ENCODE peak calls at places on chromosomes 6 and 20, in ten cellular contexts. B is NCI-H1436; X is activated CD4-positive, alpha-beta T cell treated with anti-CD3 and anti-CD28 coated beads for 1 hour; T is NB4; S is D341Med; Q is ureter; N is colonic mucosa; F is HTR-8/SVneo; W is HS-5; I is HCEC 1CT. R is an unnamed sample.

GRCh38 chr6:93142382-93142781 is 277.0 kb downstream of the EPHA7 start:
- DNase-seq in X (no peak), S (no peak), B (no peak), F (no peak), I (no peak), N (no peak), T (no peak), W (no peak), Q (no peak), R (no peak)

GRCh38 chr6:157241411-157241979 is 81.8 kb downstream of the TMEM242 start:
- DNase-seq in T (no peak), W (no peak), X (no peak), B (peak; percentile 23), I (no peak), S (no peak), F (no peak), Q (no peak), N (peak; percentile 71), R (no peak)

GRCh38 chr6:146578054-146578453 is 20.7 kb upstream of the ADGB start:
- DNase-seq in N (no peak), X (no peak), B (no peak), I (peak; percentile 46), F (no peak), Q (no peak), W (peak; percentile 45), T (no peak), S (no peak), R (no peak)

GRCh38 chr6:7218586-7218985 is 94.4 kb downstream of the SSR1 start:
- DNase-seq in Q (no peak), S (no peak), B (no peak), W (no peak), X (no peak), T (no peak), F (no peak), N (no peak), I (peak; percentile 26), R (no peak)

GRCh38 chr6:15023448-15023847 is 222.4 kb upstream of the JARID2 start:
- DNase-seq in I (no peak), Q (no peak), N (no peak), X (no peak), W (no peak), T (peak; percentile 18), B (no peak), F (no peak), S (no peak), R (no peak)

GRCh38 chr20:16115891-16116577 is 457.2 kb downstream of the KIF16B start:
- DNase-seq in T (no peak), N (no peak), B (no peak), S (peak; percentile 40), W (no peak), I (no peak), Q (no peak), X (no peak), F (no peak), R (no peak)

GRCh38 chr20:60215786-60216730 is 257.8 kb downstream of the CDH26 start:
- DNase-seq in S (no peak), T (no peak), F (no peak), N (no peak), Q (no peak), B (no peak), W (no peak), I (no peak), X (no peak), R (no peak)

GRCh38 chr6:126657556-126658129 is 317.7 kb downstream of the CENPW start:
- DNase-seq in Q (no peak), S (peak; percentile 45), W (no peak), I (peak; percentile 59), T (peak; percentile 25), F (no peak), N (peak; percentile 36), X (no peak), B (no peak), R (no peak)

GRCh38 chr6:138296786-138297185 is 78.5 kb upstream of the PBOV1 start:
- DNase-seq in B (no peak), X (no peak), S (no peak), F (no peak), N (no peak), W (no peak), Q (no peak), T (no peak), I (no peak), R (no peak)

GRCh38 chr6:71197267-71197666 is 91.3 kb upstream of the OGFRL1 start:
- DNase-seq in W (peak; percentile 64), S (no peak), N (no peak), T (no peak), B (no peak), X (no peak), F (peak; percentile 51), I (peak; percentile 83), Q (no peak), R (no peak)

GRCh38 chr6:125789576-125790402 is 971 bp upstream of the NCOA7 start:
- DNase-seq in B (peak; percentile 63), I (peak; percentile 7), X (no peak), S (peak; percentile 57), N (peak; percentile 59), W (no peak), F (no peak), T (peak; percentile 62), Q (peak; percentile 64), R (no peak)

GRCh38 chr20:17614176-17614811 is 44.4 kb downstream of the DSTN start:
- DNase-seq in I (no peak), T (no peak), S (peak; percentile 52), N (peak; percentile 84), X (peak; percentile 7), W (no peak), F (no peak), Q (peak; percentile 84), B (peak; percentile 12), R (peak; percentile 42)

GRCh38 chr6:60754879-60755278 is 1531.1 kb downstream of the KHDRBS2 start:
- DNase-seq in S (no peak), F (no peak), N (no peak), Q (no peak), T (no peak), I (no peak), B (no peak), W (no peak), X (no peak), R (no peak)

GRCh38 chr20:34541917-34542316 is 16.6 kb upstream of the MAP1LC3A start:
- DNase-seq in W (no peak), B (no peak), N (no peak), X (no peak), F (no peak), I (no peak), S (peak; percentile 10), Q (no peak), T (no peak), R (no peak)

GRCh38 chr6:118537579-118537978 is 10.5 kb upstream of the PLN start:
- DNase-seq in T (no peak), Q (no peak), X (no peak), B (no peak), S (no peak), W (no peak), N (no peak), F (no peak), I (no peak), R (no peak)

GRCh38 chr6:136860043-136860442 is 37.7 kb downstream of the PEX7 start:
- DNase-seq in S (no peak), B (no peak), I (no peak), F (no peak), Q (no peak), X (no peak), W (no peak), T (no peak), N (no peak), R (no peak)

GRCh38 chr6:101509556-101509955 is 116.0 kb downstream of the GRIK2 start:
- DNase-seq in Q (no peak), I (peak; percentile 23), W (peak; percentile 6), N (no peak), B (no peak), T (no peak), S (no peak), X (no peak), F (no peak), R (no peak)

GRCh38 chr6:3799731-3800130 is 48.2 kb upstream of the PXDC1 start:
- DNase-seq in I (no peak), W (no peak), B (no peak), T (no peak), N (no peak), F (no peak), Q (no peak), X (no peak), S (no peak), R (no peak)

GRCh38 chr20:53940883-53941546 is 129.4 kb downstream of the BCAS1 start:
- DNase-seq in F (no peak), Q (peak; percentile 48), S (no peak), T (no peak), B (no peak), X (no peak), I (peak; percentile 82), W (peak; percentile 98), N (no peak), R (no peak)

GRCh38 chr6:43129434-43130194 is 41.5 kb upstream of the SRF start:
- DNase-seq in T (peak; percentile 54), W (no peak), S (peak; percentile 72), Q (no peak), F (peak; percentile 58), B (no peak), I (peak; percentile 12), N (peak; percentile 46), X (no peak), R (no peak)

GRCh38 chr6:147046131-147046530 is 158.1 kb upstream of the STXBP5 start:
- DNase-seq in B (no peak), I (no peak), S (no peak), T (no peak), W (no peak), X (no peak), N (no peak), Q (no peak), F (no peak), R (no peak)

GRCh38 chr20:38338849-38339520 is 7.3 kb upstream of the LBP start:
- DNase-seq in B (no peak), W (no peak), N (no peak), T (no peak), S (no peak), I (no peak), X (no peak), F (no peak), Q (no peak), R (no peak)

GRCh38 chr6:152184573-152185157 is 377.2 kb downstream of the ESR1 start:
- DNase-seq in Q (no peak), X (no peak), S (no peak), B (no peak), W (peak; percentile 9), T (no peak), I (peak; percentile 23), F (no peak), N (no peak), R (no peak)

GRCh38 chr6:35948725-35949124 is 27.8 kb upstream of the SRPK1 start:
- DNase-seq in X (no peak), B (no peak), Q (no peak), S (no peak), T (peak; percentile 66), W (no peak), F (no peak), I (peak; percentile 42), N (no peak), R (no peak)

GRCh38 chr6:1461736-1462135 is 72.4 kb downstream of the FOXF2 start:
- DNase-seq in Q (no peak), N (no peak), X (no peak), I (no peak), W (no peak), F (no peak), T (no peak), S (no peak), B (no peak), R (no peak)

GRCh38 chr6:52524921-52525320 is 51.9 kb downstream of the TRAM2 start:
- DNase-seq in F (no peak), S (peak; percentile 81), W (no peak), T (no peak), I (no peak), Q (no peak), B (no peak), N (no peak), X (no peak), R (no peak)

GRCh38 chr6:119979862-119980261 is 630.3 kb upstream of the MAN1A1 start:
- DNase-seq in X (no peak), N (no peak), W (no peak), Q (no peak), F (no peak), B (no peak), T (peak; percentile 14), S (peak; percentile 18), I (peak; percentile 14), R (no peak)

GRCh38 chr20:7608246-7608645 is 332.0 kb downstream of the HAO1 start:
- DNase-seq in Q (no peak), B (no peak), W (no peak), X (no peak), I (no peak), S (no peak), F (no peak), T (no peak), N (no peak), R (no peak)

R was measured in breast epithelium.